ENCODE peak calls at places on chromosomes 11 and 22, in seven cellular contexts. One of them, this sample, is unnamed.

GRCh38 chr11:1754376-1755150 is 4.2 kb upstream of the IFITM10 start:
- DNase-seq in CD4-positive, alpha-beta T cell: no peak
- DNase-seq in NAMALWA: no peak
- DNase-seq in EL: no peak
- DNase-seq in CD8-positive, alpha-beta memory T cell: no peak
- DNase-seq in stimulated activated CD4-positive, alpha-beta T cell treated with anti-CD3 and anti-CD28 coated beads, Interleukin-4, amount 100 ng/mL, for 48 hours: no peak
- DNase-seq in activated CD4-positive, alpha-beta T cell treated with anti-CD3 and anti-CD28 coated beads for 48 hours: no peak
- DNase-seq in this sample: no peak

GRCh38 chr22:38864361-38865191 is 7.4 kb downstream of the CBX6 start:
- DNase-seq in CD4-positive, alpha-beta T cell: no peak
- DNase-seq in NAMALWA: no peak
- DNase-seq in EL: no peak
- DNase-seq in CD8-positive, alpha-beta memory T cell: no peak
- DNase-seq in stimulated activated CD4-positive, alpha-beta T cell treated with anti-CD3 and anti-CD28 coated beads, Interleukin-4, amount 100 ng/mL, for 48 hours: no peak
- DNase-seq in activated CD4-positive, alpha-beta T cell treated with anti-CD3 and anti-CD28 coated beads for 48 hours: no peak
- DNase-seq in this sample: no peak

GRCh38 chr11:67640021-67640757 is 626 bp upstream of the TBX10 start:
- DNase-seq in CD4-positive, alpha-beta T cell: peak
- DNase-seq in NAMALWA: peak
- DNase-seq in EL: peak
- DNase-seq in CD8-positive, alpha-beta memory T cell: peak
- DNase-seq in stimulated activated CD4-positive, alpha-beta T cell treated with anti-CD3 and anti-CD28 coated beads, Interleukin-4, amount 100 ng/mL, for 48 hours: peak
- DNase-seq in activated CD4-positive, alpha-beta T cell treated with anti-CD3 and anti-CD28 coated beads for 48 hours: peak
- DNase-seq in this sample: peak

GRCh38 chr11:131867457-131868257 is 497.2 kb downstream of the NTM start:
- DNase-seq in CD4-positive, alpha-beta T cell: no peak
- DNase-seq in NAMALWA: peak
- DNase-seq in EL: peak
- DNase-seq in CD8-positive, alpha-beta memory T cell: no peak
- DNase-seq in stimulated activated CD4-positive, alpha-beta T cell treated with anti-CD3 and anti-CD28 coated beads, Interleukin-4, amount 100 ng/mL, for 48 hours: no peak
- DNase-seq in activated CD4-positive, alpha-beta T cell treated with anti-CD3 and anti-CD28 coated beads for 48 hours: peak
- DNase-seq in this sample: peak

GRCh38 chr11:106565326-106565725 is 452.9 kb downstream of the GUCY1A2 start:
- DNase-seq in CD4-positive, alpha-beta T cell: no peak
- DNase-seq in NAMALWA: no peak
- DNase-seq in EL: no peak
- DNase-seq in CD8-positive, alpha-beta memory T cell: no peak
- DNase-seq in stimulated activated CD4-positive, alpha-beta T cell treated with anti-CD3 and anti-CD28 coated beads, Interleukin-4, amount 100 ng/mL, for 48 hours: no peak
- DNase-seq in activated CD4-positive, alpha-beta T cell treated with anti-CD3 and anti-CD28 coated beads for 48 hours: no peak
- DNase-seq in this sample: no peak

GRCh38 chr11:68497761-68498160 is 37.2 kb downstream of the PPP6R3 start:
- DNase-seq in CD4-positive, alpha-beta T cell: no peak
- DNase-seq in NAMALWA: no peak
- DNase-seq in EL: no peak
- DNase-seq in CD8-positive, alpha-beta memory T cell: no peak
- DNase-seq in stimulated activated CD4-positive, alpha-beta T cell treated with anti-CD3 and anti-CD28 coated beads, Interleukin-4, amount 100 ng/mL, for 48 hours: no peak
- DNase-seq in activated CD4-positive, alpha-beta T cell treated with anti-CD3 and anti-CD28 coated beads for 48 hours: no peak
- DNase-seq in this sample: no peak

GRCh38 chr22:48682517-48682916 is 1145.2 kb downstream of the BRD1 start:
- DNase-seq in CD4-positive, alpha-beta T cell: no peak
- DNase-seq in NAMALWA: peak
- DNase-seq in EL: no peak
- DNase-seq in CD8-positive, alpha-beta memory T cell: no peak
- DNase-seq in stimulated activated CD4-positive, alpha-beta T cell treated with anti-CD3 and anti-CD28 coated beads, Interleukin-4, amount 100 ng/mL, for 48 hours: no peak
- DNase-seq in activated CD4-positive, alpha-beta T cell treated with anti-CD3 and anti-CD28 coated beads for 48 hours: no peak
- DNase-seq in this sample: no peak

GRCh38 chr11:64642418-64642735 is 51.4 kb downstream of the SLC22A12 start:
- DNase-seq in CD4-positive, alpha-beta T cell: no peak
- DNase-seq in NAMALWA: no peak
- DNase-seq in EL: no peak
- DNase-seq in CD8-positive, alpha-beta memory T cell: no peak
- DNase-seq in stimulated activated CD4-positive, alpha-beta T cell treated with anti-CD3 and anti-CD28 coated beads, Interleukin-4, amount 100 ng/mL, for 48 hours: no peak
- DNase-seq in activated CD4-positive, alpha-beta T cell treated with anti-CD3 and anti-CD28 coated beads for 48 hours: no peak
- DNase-seq in this sample: no peak

GRCh38 chr11:108562746-108563581 is 30.6 kb downstream of the EXPH5 start:
- DNase-seq in CD4-positive, alpha-beta T cell: no peak
- DNase-seq in NAMALWA: no peak
- DNase-seq in EL: no peak
- DNase-seq in CD8-positive, alpha-beta memory T cell: no peak
- DNase-seq in stimulated activated CD4-positive, alpha-beta T cell treated with anti-CD3 and anti-CD28 coated beads, Interleukin-4, amount 100 ng/mL, for 48 hours: no peak
- DNase-seq in activated CD4-positive, alpha-beta T cell treated with anti-CD3 and anti-CD28 coated beads for 48 hours: no peak
- DNase-seq in this sample: no peak

GRCh38 chr22:38418589-38418988 is 36.4 kb downstream of the KCNJ4 start:
- DNase-seq in CD4-positive, alpha-beta T cell: no peak
- DNase-seq in NAMALWA: no peak
- DNase-seq in EL: no peak
- DNase-seq in CD8-positive, alpha-beta memory T cell: no peak
- DNase-seq in stimulated activated CD4-positive, alpha-beta T cell treated with anti-CD3 and anti-CD28 coated beads, Interleukin-4, amount 100 ng/mL, for 48 hours: no peak
- DNase-seq in activated CD4-positive, alpha-beta T cell treated with anti-CD3 and anti-CD28 coated beads for 48 hours: no peak
- DNase-seq in this sample: no peak

GRCh38 chr22:29737251-29738117 is 17.7 kb downstream of the CABP7 start:
- DNase-seq in CD4-positive, alpha-beta T cell: no peak
- DNase-seq in NAMALWA: no peak
- DNase-seq in EL: no peak
- DNase-seq in CD8-positive, alpha-beta memory T cell: no peak
- DNase-seq in stimulated activated CD4-positive, alpha-beta T cell treated with anti-CD3 and anti-CD28 coated beads, Interleukin-4, amount 100 ng/mL, for 48 hours: no peak
- DNase-seq in activated CD4-positive, alpha-beta T cell treated with anti-CD3 and anti-CD28 coated beads for 48 hours: no peak
- DNase-seq in this sample: no peak

GRCh38 chr11:19502691-19503253 is 209.9 kb upstream of the NAV2 start:
- DNase-seq in CD4-positive, alpha-beta T cell: no peak
- DNase-seq in NAMALWA: no peak
- DNase-seq in EL: no peak
- DNase-seq in CD8-positive, alpha-beta memory T cell: no peak
- DNase-seq in stimulated activated CD4-positive, alpha-beta T cell treated with anti-CD3 and anti-CD28 coated beads, Interleukin-4, amount 100 ng/mL, for 48 hours: no peak
- DNase-seq in activated CD4-positive, alpha-beta T cell treated with anti-CD3 and anti-CD28 coated beads for 48 hours: no peak
- DNase-seq in this sample: peak

GRCh38 chr11:85889676-85890579 is 34.7 kb downstream of the CCDC83 start:
- DNase-seq in CD4-positive, alpha-beta T cell: no peak
- DNase-seq in NAMALWA: no peak
- DNase-seq in EL: peak
- DNase-seq in CD8-positive, alpha-beta memory T cell: no peak
- DNase-seq in stimulated activated CD4-positive, alpha-beta T cell treated with anti-CD3 and anti-CD28 coated beads, Interleukin-4, amount 100 ng/mL, for 48 hours: no peak
- DNase-seq in activated CD4-positive, alpha-beta T cell treated with anti-CD3 and anti-CD28 coated beads for 48 hours: no peak
- DNase-seq in this sample: no peak

GRCh38 chr22:27474112-27474571 is 327.4 kb downstream of the MN1 start:
- DNase-seq in CD4-positive, alpha-beta T cell: no peak
- DNase-seq in NAMALWA: no peak
- DNase-seq in EL: no peak
- DNase-seq in CD8-positive, alpha-beta memory T cell: no peak
- DNase-seq in stimulated activated CD4-positive, alpha-beta T cell treated with anti-CD3 and anti-CD28 coated beads, Interleukin-4, amount 100 ng/mL, for 48 hours: no peak
- DNase-seq in activated CD4-positive, alpha-beta T cell treated with anti-CD3 and anti-CD28 coated beads for 48 hours: no peak
- DNase-seq in this sample: no peak

GRCh38 chr11:123351375-123351774 is 78.7 kb upstream of the GRAMD1B start:
- DNase-seq in CD4-positive, alpha-beta T cell: no peak
- DNase-seq in NAMALWA: no peak
- DNase-seq in EL: no peak
- DNase-seq in CD8-positive, alpha-beta memory T cell: no peak
- DNase-seq in stimulated activated CD4-positive, alpha-beta T cell treated with anti-CD3 and anti-CD28 coated beads, Interleukin-4, amount 100 ng/mL, for 48 hours: no peak
- DNase-seq in activated CD4-positive, alpha-beta T cell treated with anti-CD3 and anti-CD28 coated beads for 48 hours: no peak
- DNase-seq in this sample: no peak

This sample was measured in left lobe of liver.